ENCODE peak calls at places on chromosome 2, in ten cellular contexts. A is foreskin fibroblast, K is thoracic aorta, P is adrenal gland, Z is fibroblast of lung, L is colonic mucosa, V is neural crest cell, F is uterus, U is progenitor cell of endocrine pancreas, G is right atrium auricular region. S is an unnamed sample.

GRCh38 chr2:78861546-78861945 is 164.0 kb upstream of the REG3G start:
- DNase-seq in A (no peak), K (no peak), P (no peak), Z (no peak), L (no peak), V (no peak), F (no peak), U (no peak), G (no peak), S (peak)

GRCh38 chr2:217510790-217511291 is 492.0 kb downstream of the TNS1 start:
- DNase-seq in A (peak), K (peak), P (peak), Z (peak), L (peak), V (peak), F (peak), U (peak), G (peak), S (peak)

GRCh38 chr2:238236571-238236970 is 3.3 kb downstream of the HES6 start:
- DNase-seq in A (no peak), K (no peak), P (no peak), Z (no peak), L (no peak), V (no peak), F (no peak), U (no peak), G (no peak), S (no peak)

GRCh38 chr2:58042486-58042970 is 4.1 kb upstream of the VRK2 start:
- DNase-seq in A (peak), K (no peak), P (peak), Z (peak), L (peak), V (no peak), F (no peak), U (no peak), G (no peak), S (no peak)

GRCh38 chr2:203394519-203395227 is 66.5 kb downstream of the ABI2 start:
- DNase-seq in A (no peak), K (no peak), P (no peak), Z (no peak), L (no peak), V (no peak), F (no peak), U (no peak), G (no peak), S (peak)

GRCh38 chr2:30437809-30438548 is 9.1 kb upstream of the LCLAT1 start:
- DNase-seq in A (no peak), K (no peak), P (no peak), Z (no peak), L (no peak), V (no peak), F (no peak), U (no peak), G (no peak), S (no peak)

GRCh38 chr2:127796389-127796788 is 14.6 kb downstream of the WDR33 start:
- DNase-seq in A (no peak), K (no peak), P (no peak), Z (no peak), L (no peak), V (no peak), F (no peak), U (no peak), G (no peak), S (no peak)

GRCh38 chr2:174607989-174608865 is 10.6 kb upstream of the WIPF1 start:
- DNase-seq in A (no peak), K (no peak), P (no peak), Z (no peak), L (no peak), V (no peak), F (no peak), U (no peak), G (no peak), S (no peak)

GRCh38 chr2:237141556-237141955 is 55.9 kb downstream of the COPS8 start:
- DNase-seq in A (peak), K (no peak), P (peak), Z (peak), L (no peak), V (no peak), F (peak), U (no peak), G (no peak), S (no peak)

GRCh38 chr2:204691911-204692510 is 146.7 kb downstream of the PARD3B start:
- DNase-seq in A (peak), K (no peak), P (peak), Z (peak), L (peak), V (peak), F (peak), U (peak), G (no peak), S (peak)

GRCh38 chr2:102040229-102040628 is 48.5 kb downstream of the IL1R2 start:
- DNase-seq in A (peak), K (no peak), P (no peak), Z (no peak), L (no peak), V (no peak), F (no peak), U (no peak), G (no peak), S (no peak)

GRCh38 chr2:98571121-98571701 is 37.1 kb downstream of the COA5 start:
- DNase-seq in A (no peak), K (no peak), P (no peak), Z (no peak), L (no peak), V (no peak), F (no peak), U (no peak), G (no peak), S (no peak)

GRCh38 chr2:160223560-160223959 is 23.5 kb upstream of the ITGB6 start:
- DNase-seq in A (no peak), K (no peak), P (no peak), Z (no peak), L (no peak), V (no peak), F (no peak), U (no peak), G (no peak), S (no peak)

GRCh38 chr2:180184506-180184905 is 177.4 kb upstream of the CWC22 start:
- DNase-seq in A (peak), K (no peak), P (no peak), Z (peak), L (no peak), V (no peak), F (no peak), U (no peak), G (no peak), S (no peak)

GRCh38 chr2:128282246-128282975 is 36.3 kb downstream of the HS6ST1 start:
- DNase-seq in A (no peak), K (no peak), P (peak), Z (no peak), L (no peak), V (no peak), F (no peak), U (no peak), G (no peak), S (no peak)

GRCh38 chr2:96236882-96237281 is 28.3 kb upstream of the STARD7 start:
- DNase-seq in A (no peak), K (no peak), P (no peak), Z (no peak), L (no peak), V (no peak), F (no peak), U (no peak), G (no peak), S (no peak)

GRCh38 chr2:142944721-142945120 is 67.3 kb downstream of the KYNU start:
- DNase-seq in A (peak), K (no peak), P (no peak), Z (peak), L (no peak), V (no peak), F (no peak), U (no peak), G (no peak), S (no peak)

GRCh38 chr2:191231995-191232394 is 13.2 kb upstream of the MYO1B start:
- DNase-seq in A (peak), K (no peak), P (no peak), Z (peak), L (no peak), V (no peak), F (no peak), U (no peak), G (no peak), S (no peak)

GRCh38 chr2:10329880-10330699 is 27.4 kb downstream of the HPCAL1 start:
- DNase-seq in A (peak), K (no peak), P (peak), Z (peak), L (no peak), V (no peak), F (no peak), U (no peak), G (no peak), S (no peak)

GRCh38 chr2:120441744-120442471 is 96.0 kb downstream of the INHBB start:
- DNase-seq in A (peak), K (no peak), P (no peak), Z (peak), L (peak), V (peak), F (no peak), U (peak), G (no peak), S (peak)

GRCh38 chr2:86035883-86036789 is 69.5 kb downstream of the POLR1A start:
- DNase-seq in A (peak), K (no peak), P (peak), Z (peak), L (peak), V (peak), F (peak), U (peak), G (peak), S (peak)
- TF ChIP-seq CTCF in A (peak), K (peak), P (no peak), Z (peak), L (no peak), V (peak), F (peak), U (peak), G (no peak), S (no peak)

GRCh38 chr2:234271342-234271741 is 220.8 kb downstream of the SPP2 start:
- DNase-seq in A (no peak), K (no peak), P (no peak), Z (no peak), L (no peak), V (no peak), F (no peak), U (no peak), G (no peak), S (no peak)
- TF ChIP-seq CTCF in A (no peak), K (no peak), P (no peak), Z (peak), L (no peak), V (no peak), F (no peak), U (no peak), G (no peak), S (no peak)

GRCh38 chr2:88010136-88010535 is 6.2 kb downstream of the RNU2-63P start:
- DNase-seq in A (no peak), K (no peak), P (no peak), Z (no peak), L (no peak), V (no peak), F (no peak), U (no peak), G (no peak), S (no peak)
- TF ChIP-seq CTCF in A (no peak), K (no peak), P (no peak), Z (no peak), L (no peak), V (no peak), F (no peak), U (no peak), G (no peak), S (no peak)

GRCh38 chr2:43890855-43891254 is 52.1 kb downstream of the ABCG8 start:
- DNase-seq in A (peak), K (no peak), P (no peak), Z (peak), L (no peak), V (no peak), F (no peak), U (no peak), G (no peak), S (no peak)

GRCh38 chr2:43884674-43885073 is 45.9 kb downstream of the ABCG8 start:
- DNase-seq in A (no peak), K (no peak), P (no peak), Z (no peak), L (no peak), V (no peak), F (no peak), U (no peak), G (no peak), S (no peak)

GRCh38 chr2:43887176-43887575 is 48.4 kb downstream of the ABCG8 start:
- DNase-seq in A (peak), K (no peak), P (no peak), Z (no peak), L (no peak), V (no peak), F (no peak), U (no peak), G (no peak), S (no peak)

GRCh38 chr2:43885233-43885632 is 46.5 kb downstream of the ABCG8 start:
- DNase-seq in A (no peak), K (no peak), P (no peak), Z (no peak), L (no peak), V (no peak), F (no peak), U (no peak), G (no peak), S (no peak)

DNA sequence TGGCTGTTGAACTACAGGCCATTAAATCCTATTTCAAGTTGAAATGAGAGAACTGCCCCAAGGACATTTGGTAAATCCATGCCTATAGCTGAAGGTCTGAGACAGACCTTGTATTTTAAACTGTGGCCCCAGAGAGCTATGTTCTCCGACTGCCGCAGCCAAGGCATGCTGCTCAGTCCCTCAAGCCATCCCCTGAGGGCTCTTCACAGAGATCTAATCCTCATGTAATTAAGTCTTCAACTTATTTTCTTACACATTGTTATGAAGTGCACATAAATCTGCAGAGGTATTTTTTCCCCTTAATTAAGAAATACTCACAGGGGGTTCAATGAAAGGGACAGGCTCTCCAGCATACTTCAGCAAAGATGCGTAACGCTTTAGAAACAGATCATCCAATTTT is 50.6 kb downstream of the ABCG8 start:
- DNase-seq in A (no peak), K (no peak), P (no peak), Z (no peak), L (no peak), V (no peak), F (no peak), U (no peak), G (no peak), S (no peak)
- TF ChIP-seq CTCF in A (no peak), K (no peak), P (no peak), Z (no peak), L (no peak), V (no peak), F (no peak), U (no peak), G (no peak), S (no peak)

S was measured in endothelial cell.